ENCODE peak calls at places on chromosomes 2 and 18, in six cellular contexts. S, I, O, G, R and M are unnamed samples.
A peak's percentile ranks its signal among the peaks of the same experiment; 100 is the strongest.

GRCh38 chr2:190420822-190421221 is 12.7 kb downstream of the MFSD6 start:
- DNase-seq in S (no peak), R (no peak), O (no peak), G (no peak), I (no peak), M (no peak)

GRCh38 chr2:37389984-37390765 is 45.7 kb downstream of the QPCT start:
- DNase-seq in G (peak; percentile 36), I (no peak), R (peak; percentile 74), O (peak; percentile 95), S (peak; percentile 14), M (peak; percentile 94)

GRCh38 chr2:105787376-105788318 is 42.9 kb downstream of the NCK2 start:
- DNase-seq in G (no peak), S (no peak), R (no peak), O (no peak), I (no peak), M (peak; percentile 83)

GRCh38 chr2:98656800-98657199 is 48.4 kb downstream of the UNC50 start:
- DNase-seq in R (no peak), O (no peak), I (no peak), S (no peak), G (no peak), M (no peak)

GRCh38 chr2:237060518-237061312 is 25.0 kb upstream of the COPS8 start:
- DNase-seq in O (peak; percentile 83), I (no peak), G (no peak), R (peak; percentile 86), S (no peak), M (peak; percentile 71)

GRCh38 chr2:172978053-172978383 is 97.6 kb upstream of the MAP3K20 start:
- DNase-seq in S (no peak), R (no peak), O (no peak), I (no peak), G (no peak), M (no peak)

GRCh38 chr18:25672490-25672889 is 320.5 kb upstream of the ZNF521 start:
- DNase-seq in S (no peak), R (peak; percentile 88), O (no peak), G (no peak), I (no peak), M (no peak)

GRCh38 chr18:76824136-76824676 is 1.8 kb downstream of the ZNF236 start:
- DNase-seq in S (no peak), I (no peak), G (no peak), O (no peak), R (no peak), M (no peak)

GRCh38 chr2:104786204-104786603 is 67.7 kb upstream of the POU3F3 start:
- DNase-seq in R (no peak), I (no peak), S (no peak), G (no peak), O (no peak), M (no peak)

GRCh38 chr18:8299054-8299708 is 310.1 kb upstream of the RAB12 start:
- DNase-seq in S (no peak), O (no peak), R (no peak), G (no peak), I (no peak), M (no peak)

GRCh38 chr18:62715829-62716678 is 713 bp downstream of the PHLPP1 start:
- DNase-seq in G (peak; percentile 64), S (no peak), O (peak; percentile 66), R (peak; percentile 41), I (peak; percentile 81), M (peak; percentile 90)

GRCh38 chr18:11741505-11742145 is 52.6 kb downstream of the GNAL start:
- DNase-seq in I (no peak), R (peak; percentile 69), G (no peak), O (peak; percentile 22), S (no peak), M (peak; percentile 27)

GRCh38 chr2:201622306-201622705 is 21.0 kb downstream of the TMEM237 start:
- DNase-seq in I (no peak), O (peak; percentile 39), R (no peak), G (no peak), S (no peak), M (no peak)
- H3K4me3 ChIP-seq in I (no peak overlapping the region), O (no peak overlapping the region), R (no peak overlapping the region), G (no peak overlapping the region), S (no peak overlapping the region), M (no peak overlapping the region)

DNA sequence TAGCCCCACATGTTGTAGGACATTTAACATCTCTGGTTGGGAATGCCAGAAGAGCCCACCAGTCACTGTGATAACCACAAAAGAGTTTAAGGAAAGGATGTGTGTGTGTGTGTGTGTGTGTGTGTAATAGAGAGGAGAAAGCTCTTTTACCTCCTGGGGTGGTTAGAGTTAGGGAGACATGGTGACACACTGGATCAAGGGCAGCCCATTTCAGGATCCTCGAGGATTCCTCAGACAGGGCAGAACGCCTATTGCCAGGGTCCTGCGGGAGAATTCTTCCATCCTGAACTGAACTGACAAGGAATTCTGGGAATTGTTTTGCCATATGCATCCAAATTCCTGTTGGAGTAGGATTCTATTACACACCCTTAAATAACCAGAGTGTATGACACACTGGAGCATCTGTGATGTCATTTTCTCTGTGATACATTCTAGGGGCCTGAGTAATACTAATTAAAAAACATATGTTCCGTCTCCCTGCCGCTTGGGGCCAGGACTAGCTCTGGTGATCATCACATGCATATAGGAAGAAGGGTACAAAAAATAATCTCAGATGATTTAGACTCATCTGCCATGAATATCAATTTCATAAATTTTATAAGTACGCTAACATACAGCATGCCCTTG is 156.4 kb upstream of the MMADHC start:
- DNase-seq in R (no peak), O (peak; percentile 94), S (peak; percentile 84), G (no peak), I (no peak), M (no peak)
- TF ChIP-seq CTCF in R (no peak), O (peak; percentile 13), S (peak; percentile 15), G (no peak), I (no peak), M (no peak)

DNA sequence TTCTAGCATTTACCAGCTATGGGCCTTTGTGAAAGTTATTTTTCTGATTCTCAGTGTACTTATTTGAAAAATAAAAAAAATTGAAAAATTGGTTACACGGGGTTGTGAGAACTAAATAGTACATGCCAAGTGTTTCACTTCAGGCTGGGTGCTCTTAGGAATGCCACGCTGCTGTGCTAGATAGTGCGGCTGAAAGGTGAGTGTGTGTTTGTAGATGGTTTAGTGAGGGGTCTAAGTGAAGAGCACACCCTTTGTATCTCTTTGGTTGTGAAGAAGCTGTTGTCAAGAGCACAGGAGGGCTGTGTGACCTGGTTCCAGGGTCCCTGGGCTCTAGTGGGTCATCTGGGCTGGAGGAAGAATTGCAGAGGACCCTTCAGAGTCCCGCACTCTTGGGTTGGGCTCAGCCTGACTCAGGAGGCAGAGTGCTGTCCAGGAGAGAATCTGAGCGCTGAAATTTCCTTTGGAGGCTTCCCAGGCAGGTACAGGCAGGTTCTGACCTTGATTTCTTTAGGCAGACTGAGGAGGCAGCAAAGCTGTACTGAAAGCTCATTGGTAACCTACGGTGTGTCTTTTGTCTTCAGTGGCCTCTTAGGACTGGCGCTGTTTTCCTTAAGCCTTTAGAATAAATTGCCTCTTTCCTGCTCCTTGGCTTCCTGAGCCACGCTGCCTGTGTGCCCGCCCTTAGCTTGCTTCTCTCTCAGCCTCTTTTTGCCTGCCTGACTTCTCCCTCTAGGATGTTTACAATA is 44.4 kb downstream of the MAP4K4 start:
- DNase-seq in G (no peak), I (no peak), R (peak; percentile 85), S (no peak), O (no peak), M (no peak)
- H3K4me3 ChIP-seq in G (no peak overlapping the region), I (no peak overlapping the region), R (peak overlapping the region; percentile 14), S (no peak overlapping the region), O (no peak overlapping the region), M (no peak overlapping the region)

GRCh38 chr2:109448946-109449788 is 164.6 kb downstream of the SEPTIN10 start:
- DNase-seq in S (no peak), O (no peak), I (peak; percentile 55), G (peak; percentile 47), R (no peak), M (peak; percentile 21)
- TF ChIP-seq CTCF in S (no peak), O (no peak), I (no peak), G (no peak), R (no peak), M (peak; percentile 1)

GRCh38 chr2:875687-876615 is 74.7 kb upstream of the SNTG2 start:
- DNase-seq in G (no peak), I (no peak), O (no peak), S (no peak), R (no peak), M (no peak)
- H3K4me3 ChIP-seq in G (no peak overlapping the region), I (no peak overlapping the region), O (no peak overlapping the region), S (no peak overlapping the region), R (no peak overlapping the region), M (no peak overlapping the region)

GRCh38 chr2:19247186-19247585 is 111.2 kb downstream of the OSR1 start:
- DNase-seq in R (no peak), S (no peak), O (no peak), G (no peak), I (no peak), M (no peak)
- TF ChIP-seq CTCF in R (no peak), S (no peak), O (no peak), G (no peak), I (no peak), M (no peak)

DNA sequence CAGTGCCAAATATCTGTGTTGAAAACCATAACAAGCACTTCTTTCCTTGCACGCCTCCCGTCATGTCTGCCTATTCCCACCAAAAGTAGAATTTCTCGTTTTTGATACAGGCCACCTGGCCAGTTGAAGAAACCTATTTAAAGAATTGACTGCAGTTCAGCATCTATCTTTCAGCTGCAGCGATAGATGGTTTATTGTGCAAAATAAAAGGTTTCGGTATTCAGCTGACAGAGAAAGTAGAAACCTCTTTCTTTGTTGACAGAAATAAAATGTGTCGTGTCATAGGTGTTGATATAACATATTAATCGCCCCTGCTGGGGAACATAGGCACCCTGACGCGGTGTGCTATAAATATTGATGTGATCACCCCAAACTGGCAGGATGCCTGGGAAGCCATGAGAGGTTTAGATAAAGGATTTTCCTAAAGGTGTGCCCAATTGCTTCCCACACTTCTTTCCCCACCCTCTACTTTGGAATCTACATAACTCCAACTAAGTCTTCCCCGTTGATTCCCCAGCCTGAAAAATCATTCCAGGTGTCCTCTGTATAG is 570.4 kb downstream of the CCDC85A start:
- DNase-seq in R (no peak), G (no peak), O (no peak), I (no peak), S (no peak), M (no peak)
- H3K4me3 ChIP-seq in R (no peak overlapping the region), G (no peak overlapping the region), O (no peak overlapping the region), I (no peak overlapping the region), S (no peak overlapping the region), M (no peak overlapping the region)

GRCh38 chr2:205190528-205190927 is 491.8 kb upstream of the NRP2 start:
- DNase-seq in I (no peak), O (no peak), S (no peak), R (no peak), G (no peak), M (no peak)
- TF ChIP-seq CTCF in I (no peak), O (no peak), S (no peak), R (no peak), G (no peak), M (no peak)

DNA sequence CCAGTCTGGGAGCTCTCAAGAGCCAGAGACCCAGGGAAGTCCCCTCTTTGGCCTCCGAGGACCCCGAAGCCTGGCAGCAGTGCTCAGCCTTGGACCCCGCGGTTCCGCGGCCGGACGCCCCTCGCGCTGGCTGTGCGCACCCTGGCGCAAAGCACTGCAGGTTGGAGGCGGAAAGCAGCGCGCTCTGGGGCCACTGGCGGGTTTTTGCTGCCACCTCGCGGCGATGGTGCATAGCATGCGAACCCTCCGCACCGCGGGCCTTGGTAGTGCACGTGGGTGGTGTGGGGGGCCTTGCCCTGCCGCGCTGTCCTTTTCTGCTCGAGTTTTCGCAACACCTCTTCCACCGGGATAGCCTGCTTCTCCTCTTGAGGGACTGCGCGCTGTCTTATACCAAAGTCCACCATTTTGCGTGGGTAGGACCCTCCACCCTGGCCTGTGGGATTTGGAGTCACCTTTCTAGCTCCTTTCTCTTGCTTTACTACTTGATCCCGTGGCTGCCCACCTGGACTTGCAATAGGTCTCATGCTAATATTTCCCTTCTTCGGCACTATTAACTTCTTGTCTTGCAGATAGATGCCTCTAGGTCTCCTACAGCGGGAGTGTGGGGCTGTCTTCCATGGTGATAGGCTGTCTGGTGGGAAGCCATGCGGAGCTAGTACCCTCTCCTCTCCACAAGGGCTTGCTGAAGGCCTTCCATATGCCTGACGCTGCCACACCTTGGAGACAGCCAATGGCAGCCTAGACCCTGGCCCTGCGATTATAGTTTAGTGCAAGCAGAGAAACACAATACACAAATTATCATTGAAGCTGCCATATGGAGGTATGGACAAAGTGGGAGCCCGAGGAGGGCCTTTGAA is 14.3 kb downstream of the SIX3 start:
- DNase-seq in R (peak; percentile 91), O (peak; percentile 80), S (no peak), I (peak; percentile 88), G (peak; percentile 70), M (peak; percentile 80)
- H3K4me3 ChIP-seq in R (peak overlapping the region; percentile 54), O (peak overlapping the region; percentile 21), S (peak overlapping the region; percentile 22), I (peak overlapping the region; percentile 0), G (no peak overlapping the region), M (peak overlapping the region; percentile 16)